ENCODE peak calls at places on chromosomes 2 and 18, in four cellular contexts. One of them, this sample, is unnamed.
A peak's percentile ranks its signal among the peaks of the same experiment; 100 is the strongest.

GRCh38 chr2:112032615-112033457 is 22.2 kb upstream of the TMEM87B start:
- DNase-seq in HepG2: no peak
- DNase-seq in GM12878: no peak
- DNase-seq in H1: peak; percentile 27
- DNase-seq in this sample: no peak

GRCh38 chr2:3603536-3604206 is 8.8 kb downstream of the COLEC11 start:
- DNase-seq in HepG2: no peak
- DNase-seq in GM12878: no peak
- DNase-seq in H1: no peak
- DNase-seq in this sample: no peak

GRCh38 chr2:109352066-109352897 is 223.3 kb downstream of the SH3RF3 start:
- DNase-seq in HepG2: no peak
- DNase-seq in GM12878: no peak
- DNase-seq in H1: peak; percentile 34
- DNase-seq in this sample: no peak

GRCh38 chr18:35041752-35042379 is 653 bp downstream of the MAPRE2 start:
- DNase-seq in HepG2: no peak
- DNase-seq in GM12878: no peak
- DNase-seq in H1: no peak
- DNase-seq in this sample: no peak

GRCh38 chr18:21167641-21168372 is 56.2 kb upstream of the ROCK1 start:
- DNase-seq in HepG2: peak; percentile 24
- DNase-seq in GM12878: no peak
- DNase-seq in H1: peak; percentile 63
- DNase-seq in this sample: peak; percentile 35

GRCh38 chr2:69013123-69013836 is at the start of gene ANTXR1:
- DNase-seq in HepG2: peak; percentile 45
- DNase-seq in GM12878: no peak
- DNase-seq in H1: peak; percentile 84
- DNase-seq in this sample: peak; percentile 65

GRCh38 chr2:56184500-56184996 is 758 bp downstream of the CCDC85A start:
- DNase-seq in HepG2: no peak
- DNase-seq in GM12878: no peak
- DNase-seq in H1: peak; percentile 73
- DNase-seq in this sample: no peak

GRCh38 chr2:237955640-237956401 is 11.0 kb upstream of the UBE2F start:
- DNase-seq in HepG2: no peak
- DNase-seq in GM12878: no peak
- DNase-seq in H1: peak; percentile 65
- DNase-seq in this sample: no peak

GRCh38 chr2:237558918-237559645 is 7.3 kb upstream of the PRLH start:
- DNase-seq in HepG2: no peak
- DNase-seq in GM12878: no peak
- DNase-seq in H1: no peak
- DNase-seq in this sample: no peak

GRCh38 chr2:69955029-69955428 is 6.4 kb downstream of the ASPRV1 start:
- DNase-seq in HepG2: peak; percentile 26
- DNase-seq in GM12878: no peak
- DNase-seq in H1: no peak
- DNase-seq in this sample: no peak

GRCh38 chr2:166373105-166373504 is 2.6 kb downstream of the SCN9A start:
- DNase-seq in HepG2: no peak
- DNase-seq in GM12878: no peak
- DNase-seq in H1: no peak
- DNase-seq in this sample: no peak

GRCh38 chr2:158967731-158968395 is 577 bp upstream of the TANC1 start:
- DNase-seq in HepG2: no peak
- DNase-seq in GM12878: no peak
- DNase-seq in H1: peak; percentile 71
- DNase-seq in this sample: no peak

GRCh38 chr2:158968396-158969161 is at the start of gene TANC1:
- DNase-seq in HepG2: peak; percentile 77
- DNase-seq in GM12878: peak; percentile 17
- DNase-seq in H1: peak; percentile 89
- DNase-seq in this sample: peak; percentile 68

GRCh38 chr2:158969717-158970521 is 1.5 kb downstream of the TANC1 start:
- DNase-seq in HepG2: no peak
- DNase-seq in GM12878: no peak
- DNase-seq in H1: no peak
- DNase-seq in this sample: no peak

GRCh38 chr2:158970522-158970855 is 2.0 kb downstream of the TANC1 start:
- DNase-seq in HepG2: no peak
- DNase-seq in GM12878: no peak
- DNase-seq in H1: no peak
- DNase-seq in this sample: no peak

GRCh38 chr2:158969162-158969716 is 799 bp downstream of the TANC1 start:
- DNase-seq in HepG2: no peak
- DNase-seq in GM12878: no peak
- DNase-seq in H1: peak; percentile 68
- DNase-seq in this sample: no peak
- H3K9ac ChIP-seq in HepG2: peak overlapping the region; percentile 57
- H3K9ac ChIP-seq in GM12878: peak overlapping the region; percentile 8
- H3K9ac ChIP-seq in H1: peak overlapping the region; percentile 81
- H3K9ac ChIP-seq in this sample: peak overlapping the region; percentile 84

DNA sequence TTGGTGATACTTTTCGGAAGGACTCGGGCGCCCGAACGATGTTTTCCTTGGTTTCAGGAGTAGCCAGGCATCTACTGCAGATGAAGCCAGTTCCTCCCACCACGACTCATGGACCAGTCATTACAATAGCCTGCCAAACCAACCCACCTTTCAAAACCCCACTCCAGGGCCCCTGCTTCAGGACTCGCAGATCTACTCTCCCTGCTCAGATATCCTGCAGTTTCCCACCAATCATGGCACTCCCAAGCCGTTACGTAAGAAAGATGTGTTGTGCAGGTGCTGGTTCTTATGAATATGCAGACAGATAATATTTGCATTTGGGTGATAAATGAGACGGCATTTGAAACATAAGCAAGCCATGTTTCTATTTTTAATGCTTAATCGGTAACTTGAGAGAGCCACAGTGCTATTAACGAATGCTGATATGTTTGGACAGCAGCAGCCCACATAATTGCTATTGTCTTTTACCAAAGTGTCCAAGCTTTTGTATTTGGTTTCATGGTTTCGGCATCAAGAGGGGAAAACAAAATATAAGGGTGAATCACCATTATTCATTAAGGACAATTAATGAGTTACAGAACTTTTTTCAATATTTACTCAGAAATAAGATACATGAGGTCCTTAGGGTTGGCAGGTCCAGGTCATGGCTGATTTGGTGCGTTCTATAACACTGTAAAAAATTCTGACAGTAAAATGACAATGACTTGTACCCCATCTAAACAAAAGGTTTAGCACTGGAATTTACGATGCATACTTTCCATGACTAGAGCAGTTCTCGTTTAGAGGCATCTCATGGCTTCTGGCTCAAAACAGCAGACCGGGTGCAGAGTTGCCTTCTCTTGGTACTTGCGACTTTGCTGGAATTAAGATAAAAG is 3.7 kb upstream of the CYS1 start:
- DNase-seq in HepG2: no peak
- DNase-seq in GM12878: peak; percentile 65
- DNase-seq in H1: no peak
- DNase-seq in this sample: no peak
- TF ChIP-seq SUZ12 in HepG2: no peak
- TF ChIP-seq SUZ12 in GM12878: no peak
- TF ChIP-seq SUZ12 in H1: no peak
- TF ChIP-seq SUZ12 in this sample: no peak

GRCh38 chr2:203679401-203679800 is 27.0 kb upstream of the CD28 start:
- DNase-seq in HepG2: no peak
- DNase-seq in GM12878: no peak
- DNase-seq in H1: no peak
- DNase-seq in this sample: no peak
- H3K4me1 ChIP-seq in HepG2: peaks cover 11% of the 10 kb centered on the region
- H3K4me1 ChIP-seq in GM12878: peaks cover 1% of the 10 kb centered on the region
- H3K4me1 ChIP-seq in H1: no peaks in the 10 kb centered on the region
- H3K4me1 ChIP-seq in this sample: no peaks in the 10 kb centered on the region

GRCh38 chr2:217553202-217553601 is 449.6 kb downstream of the TNS1 start:
- DNase-seq in HepG2: no peak
- DNase-seq in GM12878: no peak
- DNase-seq in H1: no peak
- DNase-seq in this sample: no peak

GRCh38 chr2:217551229-217551909 is 451.4 kb downstream of the TNS1 start:
- DNase-seq in HepG2: peak; percentile 20
- DNase-seq in GM12878: no peak
- DNase-seq in H1: no peak
- DNase-seq in this sample: peak; percentile 57

GRCh38 chr2:217552081-217552480 is 450.7 kb downstream of the TNS1 start:
- DNase-seq in HepG2: no peak
- DNase-seq in GM12878: no peak
- DNase-seq in H1: no peak
- DNase-seq in this sample: peak; percentile 28

GRCh38 chr2:217555075-217555876 is 447.5 kb downstream of the TNS1 start:
- DNase-seq in HepG2: no peak
- DNase-seq in GM12878: no peak
- DNase-seq in H1: no peak
- DNase-seq in this sample: peak; percentile 64

GRCh38 chr2:217553689-217554088 is 449.1 kb downstream of the TNS1 start:
- DNase-seq in HepG2: no peak
- DNase-seq in GM12878: no peak
- DNase-seq in H1: no peak
- DNase-seq in this sample: no peak
- H3K9ac ChIP-seq in HepG2: no peak overlapping the region
- H3K9ac ChIP-seq in GM12878: no peak overlapping the region
- H3K9ac ChIP-seq in H1: no peak overlapping the region
- H3K9ac ChIP-seq in this sample: no peak overlapping the region

GRCh38 chr2:212005077-212005671 is 533.4 kb downstream of the ERBB4 start:
- DNase-seq in HepG2: peak; percentile 13
- DNase-seq in GM12878: no peak
- DNase-seq in H1: peak; percentile 55
- DNase-seq in this sample: peak; percentile 28
- TF ChIP-seq SUZ12 in HepG2: no peak
- TF ChIP-seq SUZ12 in GM12878: no peak
- TF ChIP-seq SUZ12 in H1: no peak
- TF ChIP-seq SUZ12 in this sample: no peak

GRCh38 chr2:230758566-230759480 is 46.2 kb downstream of the CAB39 start:
- DNase-seq in HepG2: no peak
- DNase-seq in GM12878: no peak
- DNase-seq in H1: no peak
- DNase-seq in this sample: no peak
- H3K4me1 ChIP-seq in HepG2: peaks cover 10% of the 10 kb centered on the region
- H3K4me1 ChIP-seq in GM12878: peaks cover 14% of the 10 kb centered on the region
- H3K4me1 ChIP-seq in H1: peaks cover 6% of the 10 kb centered on the region
- H3K4me1 ChIP-seq in this sample: peaks cover 2% of the 10 kb centered on the region

GRCh38 chr2:110732422-110733413 is at the start of gene ACOXL:
- DNase-seq in HepG2: no peak
- DNase-seq in GM12878: no peak
- DNase-seq in H1: peak; percentile 89
- DNase-seq in this sample: no peak
- H3K9ac ChIP-seq in HepG2: no peak within 1 kb of the TSS
- H3K9ac ChIP-seq in GM12878: no peak within 1 kb of the TSS
- H3K9ac ChIP-seq in H1: peak within 1 kb of the TSS; percentile 54
- H3K9ac ChIP-seq in this sample: peak within 1 kb of the TSS; percentile 84

GRCh38 chr2:179581605-179582004 is 279.8 kb downstream of the ZNF385B start:
- DNase-seq in HepG2: no peak
- DNase-seq in GM12878: no peak
- DNase-seq in H1: no peak
- DNase-seq in this sample: no peak
- TF ChIP-seq SUZ12 in HepG2: no peak
- TF ChIP-seq SUZ12 in GM12878: no peak
- TF ChIP-seq SUZ12 in H1: no peak
- TF ChIP-seq SUZ12 in this sample: no peak

This sample was measured in NT2/D1.